ENCODE peak calls at places on chromosomes 3 and 15, in six cellular contexts. Z, Q, W, V, G and X are unnamed samples.

GRCh38 chr15:77867266-77868047 is 210.1 kb downstream of the TBC1D2B start:
- DNase-seq in Z (no peak), Q (no peak), W (no peak), V (no peak), G (no peak), X (no peak)

GRCh38 chr3:57757642-57758297 is 1.7 kb downstream of the SLMAP start:
- DNase-seq in Z (peak; percentile 39), Q (peak; percentile 43), W (no peak), V (no peak), G (no peak), X (no peak)

GRCh38 chr15:65263313-65263712 is 23.4 kb downstream of the PARP16 start:
- DNase-seq in Z (no peak), Q (no peak), W (no peak), V (no peak), G (no peak), X (no peak)

GRCh38 chr3:62325896-62326295 is 47.5 kb downstream of the FEZF2 start:
- DNase-seq in Z (no peak), Q (no peak), W (no peak), V (no peak), G (no peak), X (no peak)

GRCh38 chr3:177824190-177824786 is 627.0 kb upstream of the TBL1XR1 start:
- DNase-seq in Z (peak; percentile 94), Q (peak; percentile 93), W (no peak), V (no peak), G (no peak), X (no peak)

GRCh38 chr3:20846081-20846480 is 660.1 kb upstream of the SGO1 start:
- DNase-seq in Z (no peak), Q (no peak), W (no peak), V (no peak), G (no peak), X (no peak)

GRCh38 chr3:40930131-40930538 is 269.2 kb upstream of the CTNNB1 start:
- DNase-seq in Z (no peak), Q (peak; percentile 64), W (no peak), V (no peak), G (no peak), X (no peak)

GRCh38 chr15:31276596-31277298 is 49.9 kb upstream of the KLF13 start:
- DNase-seq in Z (no peak), Q (no peak), W (no peak), V (peak; percentile 28), G (no peak), X (no peak)

GRCh38 chr3:182818296-182818978 is 25.1 kb downstream of the ATP11B start:
- DNase-seq in Z (no peak), Q (no peak), W (no peak), V (no peak), G (no peak), X (no peak)

GRCh38 chr15:73075151-73075859 is 23.0 kb downstream of the NEO1 start:
- DNase-seq in Z (no peak), Q (no peak), W (no peak), V (no peak), G (no peak), X (no peak)

GRCh38 chr3:11662392-11662990 is 18.8 kb upstream of the VGLL4 start:
- DNase-seq in Z (peak; percentile 31), Q (peak; percentile 29), W (peak; percentile 42), V (no peak), G (no peak), X (no peak)

GRCh38 chr3:104564045-104564643 is 802.6 kb upstream of the ALCAM start:
- DNase-seq in Z (peak; percentile 47), Q (peak; percentile 49), W (peak; percentile 42), V (peak; percentile 77), G (no peak), X (peak; percentile 13)

GRCh38 chr3:72665701-72666443 is 182.4 kb downstream of the SHQ1 start:
- DNase-seq in Z (peak; percentile 50), Q (no peak), W (no peak), V (peak; percentile 87), G (no peak), X (peak; percentile 48)

GRCh38 chr15:69321041-69321554 is 22.4 kb downstream of the PAQR5 start:
- DNase-seq in Z (no peak), Q (no peak), W (no peak), V (no peak), G (no peak), X (no peak)

GRCh38 chr15:60390931-60391501 is 6.8 kb downstream of the ANXA2 start:
- DNase-seq in Z (peak; percentile 87), Q (peak; percentile 88), W (peak; percentile 87), V (no peak), G (no peak), X (peak; percentile 48)

GRCh38 chr15:31280037-31280830 is 46.4 kb upstream of the KLF13 start:
- DNase-seq in Z (no peak), Q (peak; percentile 68), W (no peak), V (peak; percentile 43), G (no peak), X (no peak)

GRCh38 chr15:77009646-77010311 is 14.9 kb downstream of the PSTPIP1 start:
- DNase-seq in Z (no peak), Q (no peak), W (no peak), V (no peak), G (no peak), X (no peak)

GRCh38 chr3:123071146-123071545 is 4.3 kb downstream of the PDIA5 start:
- DNase-seq in Z (no peak), Q (peak; percentile 23), W (no peak), V (no peak), G (no peak), X (no peak)

GRCh38 chr3:50381315-50381714 is 22.0 kb upstream of the TMEM115 start:
- DNase-seq in Z (no peak), Q (no peak), W (no peak), V (no peak), G (no peak), X (no peak)

GRCh38 chr3:125440559-125440955 is 65.4 kb upstream of the ZNF148 start:
- DNase-seq in Z (no peak), Q (peak; percentile 67), W (no peak), V (peak; percentile 43), G (no peak), X (peak; percentile 12)

GRCh38 chr15:65841121-65841930 is 28.0 kb upstream of the RAB11A start:
- DNase-seq in Z (peak; percentile 67), Q (no peak), W (no peak), V (no peak), G (no peak), X (no peak)

GRCh38 chr3:189689625-189690024 is 58.4 kb downstream of the TP63 start:
- DNase-seq in Z (no peak), Q (no peak), W (no peak), V (no peak), G (no peak), X (no peak)

GRCh38 chr3:82085356-82085755 is 323.9 kb upstream of the GBE1 start:
- DNase-seq in Z (peak; percentile 65), Q (no peak), W (no peak), V (no peak), G (no peak), X (no peak)

GRCh38 chr3:10775828-10776227 is 40.2 kb upstream of the SLC6A11 start:
- DNase-seq in Z (no peak), Q (no peak), W (no peak), V (no peak), G (no peak), X (no peak)

GRCh38 chr3:195256639-195257453 is 14.1 kb downstream of the XXYLT1 start:
- DNase-seq in Z (no peak), Q (no peak), W (no peak), V (peak; percentile 38), G (no peak), X (no peak)

DNA sequence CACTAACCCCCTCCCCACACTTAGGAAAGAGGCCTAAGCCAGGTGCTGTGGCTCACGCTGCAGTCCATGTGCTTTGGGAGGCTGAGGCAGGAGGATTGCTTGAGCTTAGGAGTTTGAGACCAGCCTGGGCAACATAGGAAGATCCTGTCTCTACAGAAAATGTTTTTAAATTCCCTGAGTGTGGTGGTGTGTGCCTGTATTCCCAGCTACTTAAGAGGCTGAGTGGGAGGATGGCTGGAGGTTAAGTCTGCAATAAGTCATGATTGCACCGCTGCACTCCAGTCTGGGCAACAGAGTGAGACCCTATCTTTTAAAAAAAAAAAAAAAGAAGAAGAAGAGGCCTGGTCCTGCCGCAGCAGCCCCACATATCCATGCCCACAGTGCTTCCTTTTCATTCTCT is 27.7 kb upstream of the CLK3 start:
- DNase-seq in Z (no peak), Q (no peak), W (no peak), V (no peak), G (no peak), X (no peak)
- H4K20me1 ChIP-seq in Z (no peaks in the 10 kb centered on the region), Q (no peaks in the 10 kb centered on the region), W (no peaks in the 10 kb centered on the region), V (peaks cover 8% of the 10 kb centered on the region), G (no peaks in the 10 kb centered on the region), X (peaks cover 22% of the 10 kb centered on the region)

GRCh38 chr3:180600473-180600872 is 1.5 kb upstream of the TTC14 start:
- DNase-seq in Z (no peak), Q (no peak), W (no peak), V (no peak), G (no peak), X (no peak)

GRCh38 chr3:180601688-180602666 is at the start of gene TTC14:
- DNase-seq in Z (peak; percentile 94), Q (peak; percentile 93), W (peak; percentile 94), V (peak; percentile 89), G (peak; percentile 81), X (peak; percentile 90)
- TF ChIP-seq POLR2A in Z (peak; percentile 90), Q (peak; percentile 81), W (peak; percentile 64), V (peak; percentile 83), G (peak; percentile 93), X (peak; percentile 88)

GRCh38 chr3:152268501-152269422 is at the start of gene MBNL1:
- DNase-seq in Z (peak; percentile 91), Q (peak; percentile 70), W (peak; percentile 70), V (peak; percentile 81), G (no peak), X (peak; percentile 76)
- TF ChIP-seq EZH2 in Z (no peak), Q (no peak), W (no peak), V (no peak), G (no peak), X (no peak)

DNA sequence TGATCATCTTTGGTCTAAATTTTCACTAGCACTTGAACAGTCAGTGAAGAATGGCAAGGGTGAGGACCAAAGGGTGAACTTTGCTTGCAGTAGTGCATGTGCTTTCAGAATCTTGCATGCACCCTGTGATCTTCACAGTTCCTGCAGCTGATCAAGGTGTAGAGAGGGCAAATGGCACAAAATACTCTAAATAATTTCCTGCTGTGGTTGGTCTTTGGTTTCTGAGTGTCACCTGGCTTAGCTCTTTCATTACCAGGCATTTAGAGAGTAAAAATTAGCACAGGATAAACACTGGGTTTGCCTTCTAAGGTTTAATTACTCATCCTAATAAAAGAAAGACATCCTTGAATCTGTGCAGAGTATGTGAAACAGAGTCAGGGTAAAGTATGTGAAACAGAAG is 11.4 kb downstream of the TIPARP start:
- DNase-seq in Z (no peak), Q (no peak), W (no peak), V (no peak), G (no peak), X (no peak)
- H4K20me1 ChIP-seq in Z (peaks cover 3% of the 10 kb centered on the region), Q (peaks cover 16% of the 10 kb centered on the region), W (peaks cover 85% of the 10 kb centered on the region), V (no peaks in the 10 kb centered on the region), G (no peaks in the 10 kb centered on the region), X (peaks cover 24% of the 10 kb centered on the region)

DNA sequence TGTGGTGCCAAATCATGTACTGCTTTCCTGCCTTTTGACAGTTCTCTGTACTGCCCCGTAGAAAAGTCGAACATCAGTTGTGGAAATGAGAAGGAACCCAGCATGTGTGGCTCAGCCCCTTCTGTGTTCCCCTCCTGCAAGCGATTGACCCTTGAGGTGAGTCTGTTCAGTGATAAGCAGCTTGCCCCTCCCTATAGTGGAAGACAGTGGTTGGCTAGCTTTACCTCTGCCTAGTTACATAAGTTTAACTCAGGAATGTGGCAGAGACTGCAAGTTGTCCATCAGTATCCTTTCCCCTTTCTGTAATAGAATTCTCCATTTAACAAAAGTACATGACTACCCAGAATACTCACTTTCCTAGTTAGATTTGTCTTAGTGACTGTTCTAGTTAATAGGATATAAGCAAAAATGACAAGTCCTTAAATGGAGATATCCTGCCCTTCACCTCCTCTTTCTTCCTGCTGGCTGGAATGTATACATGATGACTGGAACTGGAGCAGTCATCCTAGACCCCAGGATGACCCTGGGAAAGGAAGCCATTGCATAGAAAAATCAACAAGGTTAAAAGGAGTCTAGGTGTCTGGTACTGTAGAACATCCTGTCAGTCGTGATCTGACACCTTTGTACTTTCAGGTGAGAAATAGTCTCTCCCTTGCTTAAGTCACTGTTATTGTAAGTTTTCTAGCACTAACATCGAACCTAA is 10.6 kb downstream of the SETMAR start:
- DNase-seq in Z (peak; percentile 43), Q (peak; percentile 73), W (no peak), V (no peak), G (no peak), X (peak; percentile 75)
- TF ChIP-seq POLR2A in Z (no peak), Q (no peak), W (no peak), V (no peak), G (no peak), X (no peak)